ENCODE peak calls at places on chromosomes 5 and 9, in seven cellular contexts. D, G, I, W, K, L and X are unnamed samples.

GRCh38 chr9:94802795-94803194 is 76.3 kb downstream of the AOPEP start:
- ATAC-seq in K (no peak), I (peak), W (peak), G (peak), L (no peak), D (peak), X (peak)

GRCh38 chr9:122808141-122808540 is 8.2 kb downstream of the OR1K1 start:
- ATAC-seq in D (peak), K (no peak), G (peak), I (no peak), W (no peak), L (peak), X (peak)

GRCh38 chr5:6708814-6709213 is 4.4 kb upstream of the TENT4A start:
- ATAC-seq in K (no peak), I (peak), W (no peak), G (no peak), L (no peak), D (no peak), X (no peak)

GRCh38 chr5:133360693-133361479 is 251.5 kb downstream of the FSTL4 start:
- ATAC-seq in G (no peak), I (no peak), L (no peak), W (no peak), K (no peak), D (no peak), X (no peak)

GRCh38 chr5:149386166-149386565 is 7.1 kb upstream of the IL17B start:
- ATAC-seq in W (no peak), L (no peak), I (no peak), G (no peak), D (no peak), K (no peak), X (no peak)

GRCh38 chr9:133954862-133955529 is 37.1 kb downstream of the VAV2 start:
- ATAC-seq in I (peak), K (no peak), L (peak), G (peak), W (peak), D (peak), X (peak)

GRCh38 chr5:131262953-131263541 is 806 bp upstream of the CDC42SE2 start:
- ATAC-seq in D (peak), W (peak), G (peak), I (peak), L (peak), K (no peak), X (peak)

GRCh38 chr9:135504262-135505229 is 4.1 kb downstream of the MRPS2 start:
- ATAC-seq in L (no peak), G (no peak), D (peak), I (peak), K (no peak), W (peak), X (peak)

GRCh38 chr5:77864997-77865396 is 88.9 kb upstream of the TBCA start:
- ATAC-seq in D (no peak), G (no peak), W (no peak), L (no peak), I (no peak), K (no peak), X (no peak)

GRCh38 chr5:37723147-37723961 is 116.5 kb downstream of the GDNF start:
- ATAC-seq in I (peak), D (no peak), L (no peak), W (no peak), K (no peak), G (no peak), X (no peak)

GRCh38 chr5:180832638-180833068 is 28.4 kb downstream of the ZFP62 start:
- ATAC-seq in I (peak), K (no peak), G (peak), W (peak), D (peak), L (peak), X (peak)

GRCh38 chr9:36149197-36149596 is 12.7 kb downstream of the GLIPR2 start:
- ATAC-seq in I (no peak), W (no peak), L (no peak), G (peak), D (no peak), K (peak), X (no peak)

GRCh38 chr9:83992407-83992806 is 11.8 kb downstream of the RMI1 start:
- ATAC-seq in I (no peak), D (no peak), K (no peak), G (no peak), L (no peak), W (no peak), X (no peak)

GRCh38 chr9:93984860-93985259 is 29.7 kb upstream of the BARX1 start:
- ATAC-seq in D (no peak), G (no peak), I (no peak), W (no peak), K (no peak), L (no peak), X (no peak)

GRCh38 chr9:79611091-79611614 is 39.4 kb downstream of the TLE4 start:
- ATAC-seq in L (no peak), G (no peak), D (no peak), I (peak), K (peak), W (peak), X (no peak)

GRCh38 chr5:58924306-58924705 is 341.4 kb downstream of the RAB3C start:
- ATAC-seq in I (no peak), D (no peak), G (no peak), L (no peak), W (no peak), K (no peak), X (no peak)

GRCh38 chr5:156326718-156327259 is at the start of gene SGCD:
- ATAC-seq in D (peak), I (no peak), K (peak), G (no peak), W (no peak), L (no peak), X (no peak)